ENCODE peak calls at places on chromosomes 12 and 14, in five cellular contexts. One of them, this sample, is unnamed.

GRCh38 chr12:99852666-99853065 is 132.1 kb downstream of the ANKS1B start:
- DNase-seq in AG09319: no peak
- DNase-seq in NCI-H1105: no peak
- DNase-seq in H9: peak; percentile 60
- DNase-seq in AG08395: no peak
- DNase-seq in this sample: no peak

GRCh38 chr12:873954-874353 is 75.5 kb downstream of the RAD52 start:
- DNase-seq in AG09319: no peak
- DNase-seq in NCI-H1105: no peak
- DNase-seq in H9: no peak
- DNase-seq in AG08395: no peak
- DNase-seq in this sample: no peak

GRCh38 chr12:49698619-49699545 is 8.3 kb downstream of the FMNL3 start:
- DNase-seq in AG09319: no peak
- DNase-seq in NCI-H1105: no peak
- DNase-seq in H9: peak; percentile 88
- DNase-seq in AG08395: peak; percentile 57
- DNase-seq in this sample: peak; percentile 16

GRCh38 chr12:65916991-65917676 is 92.9 kb downstream of the HMGA2 start:
- DNase-seq in AG09319: no peak
- DNase-seq in NCI-H1105: no peak
- DNase-seq in H9: no peak
- DNase-seq in AG08395: no peak
- DNase-seq in this sample: no peak

GRCh38 chr12:79546461-79547043 is 144.2 kb downstream of the PAWR start:
- DNase-seq in AG09319: no peak
- DNase-seq in NCI-H1105: no peak
- DNase-seq in H9: no peak
- DNase-seq in AG08395: peak; percentile 15
- DNase-seq in this sample: no peak

GRCh38 chr14:69937367-69937777 is 58.2 kb downstream of the SMOC1 start:
- DNase-seq in AG09319: no peak
- DNase-seq in NCI-H1105: no peak
- DNase-seq in H9: no peak
- DNase-seq in AG08395: no peak
- DNase-seq in this sample: no peak

GRCh38 chr14:74562515-74563232 is 49.4 kb downstream of the LTBP2 start:
- DNase-seq in AG09319: no peak
- DNase-seq in NCI-H1105: no peak
- DNase-seq in H9: peak; percentile 51
- DNase-seq in AG08395: no peak
- DNase-seq in this sample: peak; percentile 49

GRCh38 chr12:104667139-104667538 is 210.4 kb downstream of the CHST11 start:
- DNase-seq in AG09319: no peak
- DNase-seq in NCI-H1105: no peak
- DNase-seq in H9: no peak
- DNase-seq in AG08395: no peak
- DNase-seq in this sample: peak; percentile 51

GRCh38 chr12:122064780-122065588 is 13.6 kb upstream of the MLXIP start:
- DNase-seq in AG09319: no peak
- DNase-seq in NCI-H1105: no peak
- DNase-seq in H9: peak; percentile 86
- DNase-seq in AG08395: peak; percentile 81
- DNase-seq in this sample: peak; percentile 63

GRCh38 chr12:63151061-63151897 is at the start of gene AVPR1A:
- DNase-seq in AG09319: no peak
- DNase-seq in NCI-H1105: peak; percentile 5
- DNase-seq in H9: peak; percentile 40
- DNase-seq in AG08395: no peak
- DNase-seq in this sample: no peak

GRCh38 chr14:65403231-65403630 is 9.3 kb upstream of the FUT8 start:
- DNase-seq in AG09319: no peak
- DNase-seq in NCI-H1105: no peak
- DNase-seq in H9: no peak
- DNase-seq in AG08395: peak; percentile 61
- DNase-seq in this sample: peak; percentile 71

GRCh38 chr14:89252887-89253532 is 164.0 kb downstream of the FOXN3 start:
- DNase-seq in AG09319: no peak
- DNase-seq in NCI-H1105: no peak
- DNase-seq in H9: peak; percentile 48
- DNase-seq in AG08395: no peak
- DNase-seq in this sample: peak; percentile 57

GRCh38 chr14:103030741-103031565 is 26.4 kb downstream of the CDC42BPB start:
- DNase-seq in AG09319: no peak
- DNase-seq in NCI-H1105: no peak
- DNase-seq in H9: no peak
- DNase-seq in AG08395: no peak
- DNase-seq in this sample: no peak

GRCh38 chr12:80684077-80684495 is 23.3 kb upstream of the MYF6 start:
- DNase-seq in AG09319: no peak
- DNase-seq in NCI-H1105: no peak
- DNase-seq in H9: peak; percentile 91
- DNase-seq in AG08395: no peak
- DNase-seq in this sample: no peak

GRCh38 chr12:51926718-51927117 is 19.4 kb downstream of the ACVRL1 start:
- DNase-seq in AG09319: no peak
- DNase-seq in NCI-H1105: no peak
- DNase-seq in H9: peak; percentile 74
- DNase-seq in AG08395: no peak
- DNase-seq in this sample: no peak

GRCh38 chr14:54291491-54292191 is 105.2 kb upstream of the CDKN3 start:
- DNase-seq in AG09319: no peak
- DNase-seq in NCI-H1105: peak; percentile 35
- DNase-seq in H9: peak; percentile 54
- DNase-seq in AG08395: no peak
- DNase-seq in this sample: no peak

GRCh38 chr14:94081386-94081820 is 293 bp downstream of the IFI27L1 start:
- DNase-seq in AG09319: no peak
- DNase-seq in NCI-H1105: peak; percentile 37
- DNase-seq in H9: no peak
- DNase-seq in AG08395: no peak
- DNase-seq in this sample: no peak

GRCh38 chr12:121144416-121144914 is 11.8 kb downstream of the P2RX7 start:
- DNase-seq in AG09319: no peak
- DNase-seq in NCI-H1105: no peak
- DNase-seq in H9: no peak
- DNase-seq in AG08395: peak; percentile 21
- DNase-seq in this sample: peak; percentile 41

GRCh38 chr14:59254146-59254910 is 65.9 kb downstream of the DAAM1 start:
- DNase-seq in AG09319: peak; percentile 93
- DNase-seq in NCI-H1105: no peak
- DNase-seq in H9: no peak
- DNase-seq in AG08395: peak; percentile 84
- DNase-seq in this sample: peak; percentile 98

GRCh38 chr12:31582155-31582554 is 8.8 kb downstream of the DENND5B start:
- DNase-seq in AG09319: no peak
- DNase-seq in NCI-H1105: no peak
- DNase-seq in H9: no peak
- DNase-seq in AG08395: peak; percentile 20
- DNase-seq in this sample: peak; percentile 17

GRCh38 chr14:79363291-79363690 is 848.0 kb downstream of the DIO2 start:
- DNase-seq in AG09319: no peak
- DNase-seq in NCI-H1105: no peak
- DNase-seq in H9: no peak
- DNase-seq in AG08395: no peak
- DNase-seq in this sample: no peak

GRCh38 chr14:60310086-60310684 is 61.2 kb downstream of the PPM1A start:
- DNase-seq in AG09319: no peak
- DNase-seq in NCI-H1105: no peak
- DNase-seq in H9: no peak
- DNase-seq in AG08395: no peak
- DNase-seq in this sample: no peak

GRCh38 chr14:91493169-91493568 is 16.9 kb downstream of the PPP4R3A start:
- DNase-seq in AG09319: no peak
- DNase-seq in NCI-H1105: no peak
- DNase-seq in H9: no peak
- DNase-seq in AG08395: no peak
- DNase-seq in this sample: peak; percentile 32

GRCh38 chr12:109995703-109996482 is at the start of gene GIT2:
- DNase-seq in AG09319: peak; percentile 66
- DNase-seq in NCI-H1105: peak; percentile 94
- DNase-seq in H9: peak; percentile 97
- DNase-seq in AG08395: peak; percentile 95
- DNase-seq in this sample: peak; percentile 86

GRCh38 chr12:1583421-1584078 is 10.8 kb downstream of the FBXL14 start:
- DNase-seq in AG09319: peak; percentile 77
- DNase-seq in NCI-H1105: peak; percentile 76
- DNase-seq in H9: peak; percentile 74
- DNase-seq in AG08395: peak; percentile 82
- DNase-seq in this sample: peak; percentile 86

GRCh38 chr12:43848786-43849185 is 12.9 kb downstream of the TMEM117 start:
- DNase-seq in AG09319: no peak
- DNase-seq in NCI-H1105: no peak
- DNase-seq in H9: no peak
- DNase-seq in AG08395: no peak
- DNase-seq in this sample: no peak

GRCh38 chr14:103188691-103189480 is 65.6 kb downstream of the TNFAIP2 start:
- DNase-seq in AG09319: no peak
- DNase-seq in NCI-H1105: no peak
- DNase-seq in H9: peak; percentile 67
- DNase-seq in AG08395: peak; percentile 55
- DNase-seq in this sample: no peak

GRCh38 chr12:132428872-132429121 is 61.2 kb upstream of the FBRSL1 start:
- DNase-seq in AG09319: no peak
- DNase-seq in NCI-H1105: no peak
- DNase-seq in H9: no peak
- DNase-seq in AG08395: no peak
- DNase-seq in this sample: no peak

GRCh38 chr14:104142136-104143041 is 4.0 kb downstream of the KIF26A start:
- DNase-seq in AG09319: no peak
- DNase-seq in NCI-H1105: no peak
- DNase-seq in H9: peak; percentile 26
- DNase-seq in AG08395: no peak
- DNase-seq in this sample: no peak

GRCh38 chr14:34359423-34360120 is 102.5 kb downstream of the SPTSSA start:
- DNase-seq in AG09319: no peak
- DNase-seq in NCI-H1105: no peak
- DNase-seq in H9: no peak
- DNase-seq in AG08395: no peak
- DNase-seq in this sample: no peak

GRCh38 chr12:113238309-113238708 is 17.0 kb downstream of the TPCN1 start:
- DNase-seq in AG09319: no peak
- DNase-seq in NCI-H1105: no peak
- DNase-seq in H9: no peak
- DNase-seq in AG08395: no peak
- DNase-seq in this sample: no peak

This sample was measured in fibroblast of gingiva.